ENCODE peak calls at places on chromosomes 13 and 19, in ten cellular contexts. Z is HEK293T; T is choroid plexus epithelial cell; G is HL-60; B is T-helper 2 cell treated with Interferon-gamma antibody and Interleukin-4, amounts not matched to agents 5 μg/mL and 100 μg/mL, for 36 hours; W is cardiac muscle cell; N is left colon; D is cardiac fibroblast; V is transverse colon; J is stimulated activated CD4-positive, alpha-beta T cell treated with anti-CD3 and anti-CD28 coated beads, Interleukin-1b, Interleukin-23, amount 100 ng/mL, for 24 hours. X is an unnamed sample.

GRCh38 chr13:101941095-101941777 is 460.6 kb downstream of the FGF14 start:
- DNase-seq in W (peak), J (no peak), B (no peak), V (no peak), G (no peak), Z (no peak), D (peak), T (peak), N (no peak), X (no peak)

GRCh38 chr13:91647361-91647970 is 249.0 kb downstream of the GPC5 start:
- DNase-seq in J (no peak), D (no peak), G (no peak), Z (peak), N (no peak), T (no peak), B (no peak), V (peak), W (no peak), X (peak)

GRCh38 chr13:95117092-95117491 is 184.2 kb downstream of the ABCC4 start:
- DNase-seq in T (no peak), D (no peak), N (no peak), W (no peak), G (no peak), V (no peak), B (no peak), J (no peak), Z (no peak), X (no peak)

GRCh38 chr13:41058229-41059070 is 2.9 kb upstream of the WBP4 start:
- DNase-seq in B (no peak), N (no peak), W (peak), T (peak), J (no peak), V (no peak), G (no peak), Z (no peak), D (no peak), X (no peak)

GRCh38 chr13:26037302-26037701 is 14.5 kb downstream of the SHISA2 start:
- DNase-seq in W (no peak), J (no peak), N (no peak), B (no peak), V (no peak), D (peak), T (peak), G (no peak), Z (peak), X (peak)

GRCh38 chr13:111225810-111226546 is 94.5 kb upstream of the TEX29 start:
- DNase-seq in N (no peak), D (no peak), T (no peak), B (no peak), W (no peak), G (no peak), Z (no peak), J (no peak), V (no peak), X (no peak)

GRCh38 chr13:27279506-27279905 is 8.9 kb downstream of the RASL11A start:
- DNase-seq in V (no peak), T (no peak), J (no peak), B (no peak), W (no peak), N (no peak), Z (no peak), D (no peak), G (no peak), X (no peak)

GRCh38 chr13:106373989-106374572 is 161.4 kb downstream of the EFNB2 start:
- DNase-seq in D (peak), G (no peak), B (no peak), N (no peak), V (no peak), T (peak), W (no peak), J (no peak), Z (no peak), X (no peak)

GRCh38 chr13:111912453-111912866 is 154.5 kb upstream of the SOX1 start:
- DNase-seq in V (no peak), D (no peak), Z (no peak), J (no peak), T (no peak), N (peak), B (no peak), W (no peak), G (no peak), X (no peak)

GRCh38 chr19:30865481-30865880 is 483.8 kb downstream of the TSHZ3 start:
- DNase-seq in T (no peak), D (no peak), N (no peak), V (no peak), G (no peak), J (no peak), W (peak), B (no peak), Z (no peak), X (no peak)

GRCh38 chr19:1177322-1178114 is 3.5 kb upstream of the SBNO2 start:
- DNase-seq in B (no peak), V (no peak), Z (no peak), D (peak), G (peak), J (no peak), N (no peak), T (peak), W (no peak), X (no peak)

GRCh38 chr13:86020350-86021002 is 221.3 kb upstream of the SLITRK6 start:
- DNase-seq in B (no peak), Z (peak), J (no peak), D (peak), W (peak), V (no peak), N (no peak), G (no peak), T (peak), X (no peak)

GRCh38 chr13:36913463-36913862 is 6.6 kb downstream of the SMAD9 start:
- DNase-seq in Z (no peak), D (no peak), T (no peak), V (no peak), B (no peak), W (no peak), N (no peak), G (no peak), J (no peak), X (no peak)

GRCh38 chr13:91719033-91719432 is 320.6 kb downstream of the GPC5 start:
- DNase-seq in Z (no peak), G (no peak), V (no peak), W (no peak), D (no peak), B (no peak), N (no peak), T (peak), J (no peak), X (no peak)

GRCh38 chr13:21683034-21683733 is 12.3 kb downstream of the FGF9 start:
- DNase-seq in T (no peak), V (no peak), D (peak), J (no peak), B (no peak), N (no peak), W (no peak), Z (no peak), G (no peak), X (no peak)

GRCh38 chr13:73018336-73018735 is 40.5 kb upstream of the KLF5 start:
- DNase-seq in D (peak), W (no peak), B (no peak), J (no peak), T (peak), G (no peak), V (no peak), N (no peak), Z (no peak), X (no peak)

GRCh38 chr13:44003481-44003880 is 123.8 kb downstream of the LACC1 start:
- DNase-seq in D (no peak), W (no peak), V (no peak), Z (no peak), T (no peak), B (no peak), G (no peak), N (no peak), J (no peak), X (no peak)

GRCh38 chr13:106530209-106530906 is 5.1 kb downstream of the EFNB2 start:
- DNase-seq in N (no peak), T (peak), W (no peak), B (no peak), V (peak), Z (no peak), G (no peak), J (no peak), D (no peak), X (no peak)

GRCh38 chr19:47221080-47221841 is 9.7 kb downstream of the BBC3 start:
- DNase-seq in V (no peak), B (no peak), W (no peak), G (no peak), Z (no peak), T (no peak), D (no peak), N (no peak), J (no peak), X (no peak)

GRCh38 chr19:55443045-55443823 is at the start of gene SHISA7:
- DNase-seq in T (no peak), B (no peak), D (no peak), J (no peak), N (no peak), G (no peak), Z (no peak), W (no peak), V (no peak), X (no peak)